ENCODE peak calls at places on chromosomes 5 and 9, in nine cellular contexts. One of them, this sample, is unnamed.

GRCh38 chr5:177403826-177404640 is 3.6 kb upstream of the PFN3 start:
- DNase-seq in NCI-H1105: peak
- DNase-seq in activated T-helper 1 cell treated with Interleukin-2 at 50 U/mL for 16 hours: peak
- DNase-seq in DMS153: peak
- DNase-seq in fibroblast of villous mesenchyme: peak
- DNase-seq in AML-193: peak
- DNase-seq in CD4-positive, CD25-positive, alpha-beta regulatory T cell: peak
- DNase-seq in stimulated activated CD4-positive, alpha-beta T cell treated with anti-CD3 and anti-CD28 coated beads, Interleukin-2, amount 100 ng/mL, for 24 hours: peak
- DNase-seq in kidney: peak
- DNase-seq in this sample: peak

GRCh38 chr5:82396871-82397514 is 118.8 kb upstream of the RPS23 start:
- DNase-seq in NCI-H1105: no peak
- DNase-seq in activated T-helper 1 cell treated with Interleukin-2 at 50 U/mL for 16 hours: no peak
- DNase-seq in DMS153: peak
- DNase-seq in fibroblast of villous mesenchyme: peak
- DNase-seq in AML-193: no peak
- DNase-seq in CD4-positive, CD25-positive, alpha-beta regulatory T cell: no peak
- DNase-seq in stimulated activated CD4-positive, alpha-beta T cell treated with anti-CD3 and anti-CD28 coated beads, Interleukin-2, amount 100 ng/mL, for 24 hours: no peak
- DNase-seq in kidney: peak
- DNase-seq in this sample: no peak

GRCh38 chr5:150497274-150497988 is 10.5 kb upstream of the NDST1 start:
- DNase-seq in NCI-H1105: no peak
- DNase-seq in activated T-helper 1 cell treated with Interleukin-2 at 50 U/mL for 16 hours: no peak
- DNase-seq in DMS153: peak
- DNase-seq in fibroblast of villous mesenchyme: peak
- DNase-seq in AML-193: no peak
- DNase-seq in CD4-positive, CD25-positive, alpha-beta regulatory T cell: no peak
- DNase-seq in stimulated activated CD4-positive, alpha-beta T cell treated with anti-CD3 and anti-CD28 coated beads, Interleukin-2, amount 100 ng/mL, for 24 hours: no peak
- DNase-seq in kidney: peak
- DNase-seq in this sample: no peak

GRCh38 chr5:125083932-125084331 is 337.5 kb upstream of the ZNF608 start:
- DNase-seq in NCI-H1105: no peak
- DNase-seq in activated T-helper 1 cell treated with Interleukin-2 at 50 U/mL for 16 hours: no peak
- DNase-seq in DMS153: no peak
- DNase-seq in fibroblast of villous mesenchyme: peak
- DNase-seq in AML-193: no peak
- DNase-seq in CD4-positive, CD25-positive, alpha-beta regulatory T cell: no peak
- DNase-seq in stimulated activated CD4-positive, alpha-beta T cell treated with anti-CD3 and anti-CD28 coated beads, Interleukin-2, amount 100 ng/mL, for 24 hours: no peak
- DNase-seq in kidney: no peak
- DNase-seq in this sample: no peak

GRCh38 chr9:132896264-132896663 is 17.6 kb downstream of the SPACA9 start:
- DNase-seq in NCI-H1105: no peak
- DNase-seq in activated T-helper 1 cell treated with Interleukin-2 at 50 U/mL for 16 hours: no peak
- DNase-seq in DMS153: no peak
- DNase-seq in fibroblast of villous mesenchyme: no peak
- DNase-seq in AML-193: no peak
- DNase-seq in CD4-positive, CD25-positive, alpha-beta regulatory T cell: no peak
- DNase-seq in stimulated activated CD4-positive, alpha-beta T cell treated with anti-CD3 and anti-CD28 coated beads, Interleukin-2, amount 100 ng/mL, for 24 hours: no peak
- DNase-seq in kidney: no peak
- DNase-seq in this sample: no peak

GRCh38 chr9:137316012-137316981 is 14.2 kb upstream of the NRARP start:
- DNase-seq in NCI-H1105: no peak
- DNase-seq in activated T-helper 1 cell treated with Interleukin-2 at 50 U/mL for 16 hours: no peak
- DNase-seq in DMS153: peak
- DNase-seq in fibroblast of villous mesenchyme: peak
- DNase-seq in AML-193: no peak
- DNase-seq in CD4-positive, CD25-positive, alpha-beta regulatory T cell: no peak
- DNase-seq in stimulated activated CD4-positive, alpha-beta T cell treated with anti-CD3 and anti-CD28 coated beads, Interleukin-2, amount 100 ng/mL, for 24 hours: peak
- DNase-seq in kidney: peak
- DNase-seq in this sample: peak

GRCh38 chr5:119340597-119341218 is 15.1 kb upstream of the TNFAIP8 start:
- DNase-seq in NCI-H1105: no peak
- DNase-seq in activated T-helper 1 cell treated with Interleukin-2 at 50 U/mL for 16 hours: peak
- DNase-seq in DMS153: no peak
- DNase-seq in fibroblast of villous mesenchyme: peak
- DNase-seq in AML-193: peak
- DNase-seq in CD4-positive, CD25-positive, alpha-beta regulatory T cell: peak
- DNase-seq in stimulated activated CD4-positive, alpha-beta T cell treated with anti-CD3 and anti-CD28 coated beads, Interleukin-2, amount 100 ng/mL, for 24 hours: peak
- DNase-seq in kidney: no peak
- DNase-seq in this sample: peak

GRCh38 chr5:9549941-9550340 is 4.1 kb upstream of the SEMA5A start:
- DNase-seq in NCI-H1105: no peak
- DNase-seq in activated T-helper 1 cell treated with Interleukin-2 at 50 U/mL for 16 hours: no peak
- DNase-seq in DMS153: no peak
- DNase-seq in fibroblast of villous mesenchyme: no peak
- DNase-seq in AML-193: no peak
- DNase-seq in CD4-positive, CD25-positive, alpha-beta regulatory T cell: no peak
- DNase-seq in stimulated activated CD4-positive, alpha-beta T cell treated with anti-CD3 and anti-CD28 coated beads, Interleukin-2, amount 100 ng/mL, for 24 hours: no peak
- DNase-seq in kidney: no peak
- DNase-seq in this sample: no peak

GRCh38 chr9:128098936-128099931 is 28.3 kb downstream of the PTGES2 start:
- DNase-seq in NCI-H1105: no peak
- DNase-seq in activated T-helper 1 cell treated with Interleukin-2 at 50 U/mL for 16 hours: no peak
- DNase-seq in DMS153: no peak
- DNase-seq in fibroblast of villous mesenchyme: peak
- DNase-seq in AML-193: no peak
- DNase-seq in CD4-positive, CD25-positive, alpha-beta regulatory T cell: no peak
- DNase-seq in stimulated activated CD4-positive, alpha-beta T cell treated with anti-CD3 and anti-CD28 coated beads, Interleukin-2, amount 100 ng/mL, for 24 hours: no peak
- DNase-seq in kidney: peak
- DNase-seq in this sample: peak

GRCh38 chr5:113450366-113451328 is 15.9 kb upstream of the TSSK1B start:
- DNase-seq in NCI-H1105: no peak
- DNase-seq in activated T-helper 1 cell treated with Interleukin-2 at 50 U/mL for 16 hours: no peak
- DNase-seq in DMS153: no peak
- DNase-seq in fibroblast of villous mesenchyme: peak
- DNase-seq in AML-193: no peak
- DNase-seq in CD4-positive, CD25-positive, alpha-beta regulatory T cell: no peak
- DNase-seq in stimulated activated CD4-positive, alpha-beta T cell treated with anti-CD3 and anti-CD28 coated beads, Interleukin-2, amount 100 ng/mL, for 24 hours: no peak
- DNase-seq in kidney: no peak
- DNase-seq in this sample: no peak

GRCh38 chr5:54227109-54227508 is 83.3 kb downstream of the ARL15 start:
- DNase-seq in NCI-H1105: no peak
- DNase-seq in activated T-helper 1 cell treated with Interleukin-2 at 50 U/mL for 16 hours: no peak
- DNase-seq in DMS153: no peak
- DNase-seq in fibroblast of villous mesenchyme: no peak
- DNase-seq in AML-193: no peak
- DNase-seq in CD4-positive, CD25-positive, alpha-beta regulatory T cell: no peak
- DNase-seq in stimulated activated CD4-positive, alpha-beta T cell treated with anti-CD3 and anti-CD28 coated beads, Interleukin-2, amount 100 ng/mL, for 24 hours: no peak
- DNase-seq in kidney: no peak
- DNase-seq in this sample: no peak

GRCh38 chr9:109001275-109001676 is 12.0 kb downstream of the CTNNAL1 start:
- DNase-seq in NCI-H1105: no peak
- DNase-seq in activated T-helper 1 cell treated with Interleukin-2 at 50 U/mL for 16 hours: no peak
- DNase-seq in DMS153: no peak
- DNase-seq in fibroblast of villous mesenchyme: peak
- DNase-seq in AML-193: no peak
- DNase-seq in CD4-positive, CD25-positive, alpha-beta regulatory T cell: no peak
- DNase-seq in stimulated activated CD4-positive, alpha-beta T cell treated with anti-CD3 and anti-CD28 coated beads, Interleukin-2, amount 100 ng/mL, for 24 hours: no peak
- DNase-seq in kidney: no peak
- DNase-seq in this sample: no peak

GRCh38 chr5:179805529-179806249 is 977 bp downstream of the MGAT4B start:
- DNase-seq in NCI-H1105: no peak
- DNase-seq in activated T-helper 1 cell treated with Interleukin-2 at 50 U/mL for 16 hours: no peak
- DNase-seq in DMS153: no peak
- DNase-seq in fibroblast of villous mesenchyme: peak
- DNase-seq in AML-193: peak
- DNase-seq in CD4-positive, CD25-positive, alpha-beta regulatory T cell: peak
- DNase-seq in stimulated activated CD4-positive, alpha-beta T cell treated with anti-CD3 and anti-CD28 coated beads, Interleukin-2, amount 100 ng/mL, for 24 hours: peak
- DNase-seq in kidney: peak
- DNase-seq in this sample: peak

GRCh38 chr5:56873056-56873455 is 36.3 kb upstream of the SETD9 start:
- DNase-seq in NCI-H1105: no peak
- DNase-seq in activated T-helper 1 cell treated with Interleukin-2 at 50 U/mL for 16 hours: no peak
- DNase-seq in DMS153: no peak
- DNase-seq in fibroblast of villous mesenchyme: no peak
- DNase-seq in AML-193: no peak
- DNase-seq in CD4-positive, CD25-positive, alpha-beta regulatory T cell: no peak
- DNase-seq in stimulated activated CD4-positive, alpha-beta T cell treated with anti-CD3 and anti-CD28 coated beads, Interleukin-2, amount 100 ng/mL, for 24 hours: no peak
- DNase-seq in kidney: no peak
- DNase-seq in this sample: no peak

GRCh38 chr5:39755986-39756385 is 331.2 kb upstream of the DAB2 start:
- DNase-seq in NCI-H1105: no peak
- DNase-seq in activated T-helper 1 cell treated with Interleukin-2 at 50 U/mL for 16 hours: no peak
- DNase-seq in DMS153: no peak
- DNase-seq in fibroblast of villous mesenchyme: peak
- DNase-seq in AML-193: no peak
- DNase-seq in CD4-positive, CD25-positive, alpha-beta regulatory T cell: no peak
- DNase-seq in stimulated activated CD4-positive, alpha-beta T cell treated with anti-CD3 and anti-CD28 coated beads, Interleukin-2, amount 100 ng/mL, for 24 hours: no peak
- DNase-seq in kidney: no peak
- DNase-seq in this sample: no peak

GRCh38 chr9:84504360-84504759 is 163.8 kb upstream of the SLC28A3 start:
- DNase-seq in NCI-H1105: no peak
- DNase-seq in activated T-helper 1 cell treated with Interleukin-2 at 50 U/mL for 16 hours: no peak
- DNase-seq in DMS153: no peak
- DNase-seq in fibroblast of villous mesenchyme: no peak
- DNase-seq in AML-193: no peak
- DNase-seq in CD4-positive, CD25-positive, alpha-beta regulatory T cell: no peak
- DNase-seq in stimulated activated CD4-positive, alpha-beta T cell treated with anti-CD3 and anti-CD28 coated beads, Interleukin-2, amount 100 ng/mL, for 24 hours: no peak
- DNase-seq in kidney: no peak
- DNase-seq in this sample: no peak

GRCh38 chr9:106707722-106708121 is 155.2 kb upstream of the ZNF462 start:
- DNase-seq in NCI-H1105: no peak
- DNase-seq in activated T-helper 1 cell treated with Interleukin-2 at 50 U/mL for 16 hours: no peak
- DNase-seq in DMS153: no peak
- DNase-seq in fibroblast of villous mesenchyme: no peak
- DNase-seq in AML-193: no peak
- DNase-seq in CD4-positive, CD25-positive, alpha-beta regulatory T cell: no peak
- DNase-seq in stimulated activated CD4-positive, alpha-beta T cell treated with anti-CD3 and anti-CD28 coated beads, Interleukin-2, amount 100 ng/mL, for 24 hours: no peak
- DNase-seq in kidney: no peak
- DNase-seq in this sample: no peak

GRCh38 chr9:15714746-15715145 is 161.9 kb downstream of the CCDC171 start:
- DNase-seq in NCI-H1105: no peak
- DNase-seq in activated T-helper 1 cell treated with Interleukin-2 at 50 U/mL for 16 hours: no peak
- DNase-seq in DMS153: no peak
- DNase-seq in fibroblast of villous mesenchyme: no peak
- DNase-seq in AML-193: no peak
- DNase-seq in CD4-positive, CD25-positive, alpha-beta regulatory T cell: no peak
- DNase-seq in stimulated activated CD4-positive, alpha-beta T cell treated with anti-CD3 and anti-CD28 coated beads, Interleukin-2, amount 100 ng/mL, for 24 hours: no peak
- DNase-seq in kidney: no peak
- DNase-seq in this sample: no peak

GRCh38 chr9:112348257-112348992 is 15.0 kb upstream of the PTBP3 start:
- DNase-seq in NCI-H1105: no peak
- DNase-seq in activated T-helper 1 cell treated with Interleukin-2 at 50 U/mL for 16 hours: peak
- DNase-seq in DMS153: peak
- DNase-seq in fibroblast of villous mesenchyme: peak
- DNase-seq in AML-193: no peak
- DNase-seq in CD4-positive, CD25-positive, alpha-beta regulatory T cell: peak
- DNase-seq in stimulated activated CD4-positive, alpha-beta T cell treated with anti-CD3 and anti-CD28 coated beads, Interleukin-2, amount 100 ng/mL, for 24 hours: peak
- DNase-seq in kidney: peak
- DNase-seq in this sample: peak

GRCh38 chr9:82911997-82912396 is 150.9 kb downstream of the RASEF start:
- DNase-seq in NCI-H1105: no peak
- DNase-seq in activated T-helper 1 cell treated with Interleukin-2 at 50 U/mL for 16 hours: no peak
- DNase-seq in DMS153: no peak
- DNase-seq in fibroblast of villous mesenchyme: peak
- DNase-seq in AML-193: no peak
- DNase-seq in CD4-positive, CD25-positive, alpha-beta regulatory T cell: no peak
- DNase-seq in stimulated activated CD4-positive, alpha-beta T cell treated with anti-CD3 and anti-CD28 coated beads, Interleukin-2, amount 100 ng/mL, for 24 hours: no peak
- DNase-seq in kidney: no peak
- DNase-seq in this sample: no peak

GRCh38 chr5:146924132-146924531 is 45.6 kb upstream of the PPP2R2B start:
- DNase-seq in NCI-H1105: no peak
- DNase-seq in activated T-helper 1 cell treated with Interleukin-2 at 50 U/mL for 16 hours: no peak
- DNase-seq in DMS153: no peak
- DNase-seq in fibroblast of villous mesenchyme: no peak
- DNase-seq in AML-193: no peak
- DNase-seq in CD4-positive, CD25-positive, alpha-beta regulatory T cell: no peak
- DNase-seq in stimulated activated CD4-positive, alpha-beta T cell treated with anti-CD3 and anti-CD28 coated beads, Interleukin-2, amount 100 ng/mL, for 24 hours: no peak
- DNase-seq in kidney: no peak
- DNase-seq in this sample: no peak

GRCh38 chr5:87526131-87526530 is 113.4 kb upstream of the CCNH start:
- DNase-seq in NCI-H1105: no peak
- DNase-seq in activated T-helper 1 cell treated with Interleukin-2 at 50 U/mL for 16 hours: no peak
- DNase-seq in DMS153: no peak
- DNase-seq in fibroblast of villous mesenchyme: no peak
- DNase-seq in AML-193: no peak
- DNase-seq in CD4-positive, CD25-positive, alpha-beta regulatory T cell: no peak
- DNase-seq in stimulated activated CD4-positive, alpha-beta T cell treated with anti-CD3 and anti-CD28 coated beads, Interleukin-2, amount 100 ng/mL, for 24 hours: no peak
- DNase-seq in kidney: no peak
- DNase-seq in this sample: no peak

GRCh38 chr5:173291722-173292658 is 36.2 kb downstream of the STC2 start:
- DNase-seq in NCI-H1105: peak
- DNase-seq in activated T-helper 1 cell treated with Interleukin-2 at 50 U/mL for 16 hours: no peak
- DNase-seq in DMS153: no peak
- DNase-seq in fibroblast of villous mesenchyme: peak
- DNase-seq in AML-193: no peak
- DNase-seq in CD4-positive, CD25-positive, alpha-beta regulatory T cell: no peak
- DNase-seq in stimulated activated CD4-positive, alpha-beta T cell treated with anti-CD3 and anti-CD28 coated beads, Interleukin-2, amount 100 ng/mL, for 24 hours: no peak
- DNase-seq in kidney: no peak
- DNase-seq in this sample: no peak

GRCh38 chr5:116778015-116778414 is 203.4 kb upstream of the SEMA6A start:
- DNase-seq in NCI-H1105: no peak
- DNase-seq in activated T-helper 1 cell treated with Interleukin-2 at 50 U/mL for 16 hours: no peak
- DNase-seq in DMS153: no peak
- DNase-seq in fibroblast of villous mesenchyme: no peak
- DNase-seq in AML-193: no peak
- DNase-seq in CD4-positive, CD25-positive, alpha-beta regulatory T cell: no peak
- DNase-seq in stimulated activated CD4-positive, alpha-beta T cell treated with anti-CD3 and anti-CD28 coated beads, Interleukin-2, amount 100 ng/mL, for 24 hours: no peak
- DNase-seq in kidney: no peak
- DNase-seq in this sample: no peak

GRCh38 chr5:59592101-59592500 is 301.4 kb downstream of the PDE4D start:
- DNase-seq in NCI-H1105: no peak
- DNase-seq in activated T-helper 1 cell treated with Interleukin-2 at 50 U/mL for 16 hours: no peak
- DNase-seq in DMS153: no peak
- DNase-seq in fibroblast of villous mesenchyme: peak
- DNase-seq in AML-193: no peak
- DNase-seq in CD4-positive, CD25-positive, alpha-beta regulatory T cell: no peak
- DNase-seq in stimulated activated CD4-positive, alpha-beta T cell treated with anti-CD3 and anti-CD28 coated beads, Interleukin-2, amount 100 ng/mL, for 24 hours: no peak
- DNase-seq in kidney: no peak
- DNase-seq in this sample: no peak

GRCh38 chr5:15010936-15011335 is 139.4 kb upstream of the ANKH start:
- DNase-seq in NCI-H1105: no peak
- DNase-seq in activated T-helper 1 cell treated with Interleukin-2 at 50 U/mL for 16 hours: no peak
- DNase-seq in DMS153: no peak
- DNase-seq in fibroblast of villous mesenchyme: no peak
- DNase-seq in AML-193: no peak
- DNase-seq in CD4-positive, CD25-positive, alpha-beta regulatory T cell: no peak
- DNase-seq in stimulated activated CD4-positive, alpha-beta T cell treated with anti-CD3 and anti-CD28 coated beads, Interleukin-2, amount 100 ng/mL, for 24 hours: no peak
- DNase-seq in kidney: no peak
- DNase-seq in this sample: no peak

GRCh38 chr9:93962561-93963440 is 7.6 kb upstream of the BARX1 start:
- DNase-seq in NCI-H1105: peak
- DNase-seq in activated T-helper 1 cell treated with Interleukin-2 at 50 U/mL for 16 hours: peak
- DNase-seq in DMS153: peak
- DNase-seq in fibroblast of villous mesenchyme: peak
- DNase-seq in AML-193: peak
- DNase-seq in CD4-positive, CD25-positive, alpha-beta regulatory T cell: peak
- DNase-seq in stimulated activated CD4-positive, alpha-beta T cell treated with anti-CD3 and anti-CD28 coated beads, Interleukin-2, amount 100 ng/mL, for 24 hours: peak
- DNase-seq in kidney: peak
- DNase-seq in this sample: peak

GRCh38 chr5:72649449-72649848 is 142.2 kb upstream of the ZNF366 start:
- DNase-seq in NCI-H1105: no peak
- DNase-seq in activated T-helper 1 cell treated with Interleukin-2 at 50 U/mL for 16 hours: no peak
- DNase-seq in DMS153: no peak
- DNase-seq in fibroblast of villous mesenchyme: peak
- DNase-seq in AML-193: no peak
- DNase-seq in CD4-positive, CD25-positive, alpha-beta regulatory T cell: no peak
- DNase-seq in stimulated activated CD4-positive, alpha-beta T cell treated with anti-CD3 and anti-CD28 coated beads, Interleukin-2, amount 100 ng/mL, for 24 hours: no peak
- DNase-seq in kidney: no peak
- DNase-seq in this sample: no peak

GRCh38 chr5:90201923-90202322 is 207.6 kb downstream of the CETN3 start:
- DNase-seq in NCI-H1105: no peak
- DNase-seq in activated T-helper 1 cell treated with Interleukin-2 at 50 U/mL for 16 hours: no peak
- DNase-seq in DMS153: no peak
- DNase-seq in fibroblast of villous mesenchyme: no peak
- DNase-seq in AML-193: no peak
- DNase-seq in CD4-positive, CD25-positive, alpha-beta regulatory T cell: no peak
- DNase-seq in stimulated activated CD4-positive, alpha-beta T cell treated with anti-CD3 and anti-CD28 coated beads, Interleukin-2, amount 100 ng/mL, for 24 hours: no peak
- DNase-seq in kidney: no peak
- DNase-seq in this sample: no peak

GRCh38 chr9:98856982-98857381 is 49.5 kb downstream of the GALNT12 start:
- DNase-seq in NCI-H1105: no peak
- DNase-seq in activated T-helper 1 cell treated with Interleukin-2 at 50 U/mL for 16 hours: no peak
- DNase-seq in DMS153: no peak
- DNase-seq in fibroblast of villous mesenchyme: peak
- DNase-seq in AML-193: no peak
- DNase-seq in CD4-positive, CD25-positive, alpha-beta regulatory T cell: no peak
- DNase-seq in stimulated activated CD4-positive, alpha-beta T cell treated with anti-CD3 and anti-CD28 coated beads, Interleukin-2, amount 100 ng/mL, for 24 hours: no peak
- DNase-seq in kidney: no peak
- DNase-seq in this sample: no peak

GRCh38 chr5:131505237-131505908 is 129.7 kb downstream of the RAPGEF6 start:
- DNase-seq in NCI-H1105: no peak
- DNase-seq in activated T-helper 1 cell treated with Interleukin-2 at 50 U/mL for 16 hours: no peak
- DNase-seq in DMS153: no peak
- DNase-seq in fibroblast of villous mesenchyme: peak
- DNase-seq in AML-193: no peak
- DNase-seq in CD4-positive, CD25-positive, alpha-beta regulatory T cell: no peak
- DNase-seq in stimulated activated CD4-positive, alpha-beta T cell treated with anti-CD3 and anti-CD28 coated beads, Interleukin-2, amount 100 ng/mL, for 24 hours: no peak
- DNase-seq in kidney: no peak
- DNase-seq in this sample: no peak

This sample was measured in spleen.